ENCODE peak calls at places on chromosomes 2 and 18, in ten cellular contexts. One of them, this sample, is unnamed.

GRCh38 chr2:23601301-23601965 is 216.5 kb downstream of the KLHL29 start:
- DNase-seq in NCI-H446 treated with DMSO at 0.1 percent for 48 hours: no peak
- DNase-seq in activated T-helper 1 cell treated with Interleukin-2 at 50 U/mL for 16 hours: no peak
- DNase-seq in AG20443: no peak
- DNase-seq in lower leg skin: no peak
- DNase-seq in Daoy: peak
- DNase-seq in DMS153: no peak
- DNase-seq in activated T-cell treated with anti-CD3 and anti-CD28 coated beads, Interleukin-2, amount 50 U/mL, for 72 hours: no peak
- DNase-seq in epithelial cell of esophagus: no peak
- DNase-seq in posterior cingulate gyrus: no peak
- DNase-seq in this sample: no peak

GRCh38 chr18:48923746-48924580 is 26.8 kb downstream of the SMAD7 start:
- DNase-seq in DMS153: no peak
- DNase-seq in activated T-helper 1 cell treated with Interleukin-2 at 50 U/mL for 16 hours: no peak
- DNase-seq in Daoy: peak
- DNase-seq in activated T-cell treated with anti-CD3 and anti-CD28 coated beads, Interleukin-2, amount 50 U/mL, for 72 hours: no peak
- DNase-seq in epithelial cell of esophagus: peak
- DNase-seq in lower leg skin: no peak
- DNase-seq in AG20443: no peak
- DNase-seq in posterior cingulate gyrus: no peak
- DNase-seq in NCI-H446 treated with DMSO at 0.1 percent for 48 hours: no peak
- DNase-seq in this sample: no peak

GRCh38 chr2:68812256-68812655 is 58.9 kb downstream of the BMP10 start:
- DNase-seq in Daoy: no peak
- DNase-seq in posterior cingulate gyrus: no peak
- DNase-seq in DMS153: no peak
- DNase-seq in AG20443: no peak
- DNase-seq in activated T-cell treated with anti-CD3 and anti-CD28 coated beads, Interleukin-2, amount 50 U/mL, for 72 hours: no peak
- DNase-seq in NCI-H446 treated with DMSO at 0.1 percent for 48 hours: no peak
- DNase-seq in activated T-helper 1 cell treated with Interleukin-2 at 50 U/mL for 16 hours: no peak
- DNase-seq in lower leg skin: no peak
- DNase-seq in epithelial cell of esophagus: no peak
- DNase-seq in this sample: no peak

GRCh38 chr2:9141379-9141667 is 65.3 kb upstream of the ASAP2 start:
- DNase-seq in posterior cingulate gyrus: no peak
- DNase-seq in activated T-helper 1 cell treated with Interleukin-2 at 50 U/mL for 16 hours: no peak
- DNase-seq in DMS153: no peak
- DNase-seq in lower leg skin: no peak
- DNase-seq in epithelial cell of esophagus: no peak
- DNase-seq in Daoy: no peak
- DNase-seq in AG20443: no peak
- DNase-seq in NCI-H446 treated with DMSO at 0.1 percent for 48 hours: no peak
- DNase-seq in activated T-cell treated with anti-CD3 and anti-CD28 coated beads, Interleukin-2, amount 50 U/mL, for 72 hours: no peak
- DNase-seq in this sample: no peak

GRCh38 chr2:174596994-174597346 is 634 bp downstream of the WIPF1 start:
- DNase-seq in Daoy: no peak
- DNase-seq in activated T-cell treated with anti-CD3 and anti-CD28 coated beads, Interleukin-2, amount 50 U/mL, for 72 hours: no peak
- DNase-seq in epithelial cell of esophagus: no peak
- DNase-seq in AG20443: no peak
- DNase-seq in posterior cingulate gyrus: no peak
- DNase-seq in lower leg skin: no peak
- DNase-seq in activated T-helper 1 cell treated with Interleukin-2 at 50 U/mL for 16 hours: no peak
- DNase-seq in NCI-H446 treated with DMSO at 0.1 percent for 48 hours: no peak
- DNase-seq in DMS153: no peak
- DNase-seq in this sample: no peak

GRCh38 chr2:118177932-118178331 is 89.7 kb downstream of the INSIG2 start:
- DNase-seq in activated T-helper 1 cell treated with Interleukin-2 at 50 U/mL for 16 hours: no peak
- DNase-seq in lower leg skin: no peak
- DNase-seq in Daoy: no peak
- DNase-seq in AG20443: no peak
- DNase-seq in posterior cingulate gyrus: no peak
- DNase-seq in NCI-H446 treated with DMSO at 0.1 percent for 48 hours: no peak
- DNase-seq in epithelial cell of esophagus: peak
- DNase-seq in activated T-cell treated with anti-CD3 and anti-CD28 coated beads, Interleukin-2, amount 50 U/mL, for 72 hours: peak
- DNase-seq in DMS153: no peak
- DNase-seq in this sample: no peak

GRCh38 chr2:229054311-229054710 is 216.8 kb downstream of the PID1 start:
- DNase-seq in DMS153: no peak
- DNase-seq in lower leg skin: no peak
- DNase-seq in NCI-H446 treated with DMSO at 0.1 percent for 48 hours: no peak
- DNase-seq in activated T-cell treated with anti-CD3 and anti-CD28 coated beads, Interleukin-2, amount 50 U/mL, for 72 hours: no peak
- DNase-seq in Daoy: peak
- DNase-seq in posterior cingulate gyrus: no peak
- DNase-seq in AG20443: no peak
- DNase-seq in activated T-helper 1 cell treated with Interleukin-2 at 50 U/mL for 16 hours: no peak
- DNase-seq in epithelial cell of esophagus: no peak
- DNase-seq in this sample: no peak

GRCh38 chr2:1782514-1782913 is 38.2 kb upstream of the PXDN start:
- DNase-seq in DMS153: no peak
- DNase-seq in lower leg skin: no peak
- DNase-seq in epithelial cell of esophagus: no peak
- DNase-seq in posterior cingulate gyrus: no peak
- DNase-seq in activated T-cell treated with anti-CD3 and anti-CD28 coated beads, Interleukin-2, amount 50 U/mL, for 72 hours: no peak
- DNase-seq in NCI-H446 treated with DMSO at 0.1 percent for 48 hours: no peak
- DNase-seq in AG20443: no peak
- DNase-seq in Daoy: no peak
- DNase-seq in activated T-helper 1 cell treated with Interleukin-2 at 50 U/mL for 16 hours: no peak
- DNase-seq in this sample: no peak

GRCh38 chr18:59719533-59720325 is 22.5 kb upstream of the CCBE1 start:
- DNase-seq in lower leg skin: no peak
- DNase-seq in AG20443: peak
- DNase-seq in posterior cingulate gyrus: no peak
- DNase-seq in Daoy: peak
- DNase-seq in activated T-helper 1 cell treated with Interleukin-2 at 50 U/mL for 16 hours: no peak
- DNase-seq in NCI-H446 treated with DMSO at 0.1 percent for 48 hours: no peak
- DNase-seq in activated T-cell treated with anti-CD3 and anti-CD28 coated beads, Interleukin-2, amount 50 U/mL, for 72 hours: no peak
- DNase-seq in epithelial cell of esophagus: no peak
- DNase-seq in DMS153: no peak
- DNase-seq in this sample: no peak

GRCh38 chr2:150716186-150716585 is 228.7 kb upstream of the RND3 start:
- DNase-seq in epithelial cell of esophagus: no peak
- DNase-seq in NCI-H446 treated with DMSO at 0.1 percent for 48 hours: no peak
- DNase-seq in lower leg skin: no peak
- DNase-seq in AG20443: peak
- DNase-seq in DMS153: no peak
- DNase-seq in activated T-cell treated with anti-CD3 and anti-CD28 coated beads, Interleukin-2, amount 50 U/mL, for 72 hours: no peak
- DNase-seq in Daoy: no peak
- DNase-seq in posterior cingulate gyrus: no peak
- DNase-seq in activated T-helper 1 cell treated with Interleukin-2 at 50 U/mL for 16 hours: no peak
- DNase-seq in this sample: no peak

GRCh38 chr18:23377669-23378469 is 75.2 kb upstream of the RIOK3 start:
- DNase-seq in lower leg skin: no peak
- DNase-seq in Daoy: peak
- DNase-seq in activated T-helper 1 cell treated with Interleukin-2 at 50 U/mL for 16 hours: no peak
- DNase-seq in AG20443: peak
- DNase-seq in DMS153: no peak
- DNase-seq in posterior cingulate gyrus: no peak
- DNase-seq in activated T-cell treated with anti-CD3 and anti-CD28 coated beads, Interleukin-2, amount 50 U/mL, for 72 hours: peak
- DNase-seq in epithelial cell of esophagus: peak
- DNase-seq in NCI-H446 treated with DMSO at 0.1 percent for 48 hours: peak
- DNase-seq in this sample: no peak

GRCh38 chr18:6055711-6056110 is 160.4 kb upstream of the TMEM200C start:
- DNase-seq in AG20443: peak
- DNase-seq in epithelial cell of esophagus: peak
- DNase-seq in NCI-H446 treated with DMSO at 0.1 percent for 48 hours: no peak
- DNase-seq in activated T-cell treated with anti-CD3 and anti-CD28 coated beads, Interleukin-2, amount 50 U/mL, for 72 hours: no peak
- DNase-seq in posterior cingulate gyrus: no peak
- DNase-seq in DMS153: no peak
- DNase-seq in Daoy: peak
- DNase-seq in activated T-helper 1 cell treated with Interleukin-2 at 50 U/mL for 16 hours: no peak
- DNase-seq in lower leg skin: no peak
- DNase-seq in this sample: no peak

GRCh38 chr2:113795405-113795920 is 39.0 kb upstream of the SLC35F5 start:
- DNase-seq in AG20443: no peak
- DNase-seq in DMS153: no peak
- DNase-seq in activated T-cell treated with anti-CD3 and anti-CD28 coated beads, Interleukin-2, amount 50 U/mL, for 72 hours: no peak
- DNase-seq in Daoy: no peak
- DNase-seq in activated T-helper 1 cell treated with Interleukin-2 at 50 U/mL for 16 hours: no peak
- DNase-seq in posterior cingulate gyrus: no peak
- DNase-seq in NCI-H446 treated with DMSO at 0.1 percent for 48 hours: no peak
- DNase-seq in epithelial cell of esophagus: no peak
- DNase-seq in lower leg skin: no peak
- DNase-seq in this sample: no peak

GRCh38 chr2:110948027-110948687 is 172.6 kb upstream of the BCL2L11 start:
- DNase-seq in activated T-helper 1 cell treated with Interleukin-2 at 50 U/mL for 16 hours: no peak
- DNase-seq in NCI-H446 treated with DMSO at 0.1 percent for 48 hours: peak
- DNase-seq in epithelial cell of esophagus: no peak
- DNase-seq in activated T-cell treated with anti-CD3 and anti-CD28 coated beads, Interleukin-2, amount 50 U/mL, for 72 hours: no peak
- DNase-seq in AG20443: no peak
- DNase-seq in DMS153: peak
- DNase-seq in posterior cingulate gyrus: no peak
- DNase-seq in Daoy: no peak
- DNase-seq in lower leg skin: no peak
- DNase-seq in this sample: no peak

GRCh38 chr18:21815101-21815500 is 74.5 kb downstream of the MIB1 start:
- DNase-seq in NCI-H446 treated with DMSO at 0.1 percent for 48 hours: no peak
- DNase-seq in epithelial cell of esophagus: no peak
- DNase-seq in activated T-cell treated with anti-CD3 and anti-CD28 coated beads, Interleukin-2, amount 50 U/mL, for 72 hours: no peak
- DNase-seq in lower leg skin: no peak
- DNase-seq in Daoy: no peak
- DNase-seq in activated T-helper 1 cell treated with Interleukin-2 at 50 U/mL for 16 hours: no peak
- DNase-seq in AG20443: no peak
- DNase-seq in DMS153: no peak
- DNase-seq in posterior cingulate gyrus: no peak
- DNase-seq in this sample: no peak

GRCh38 chr2:84925336-84925723 is 19.9 kb downstream of the TMSB10 start:
- DNase-seq in activated T-cell treated with anti-CD3 and anti-CD28 coated beads, Interleukin-2, amount 50 U/mL, for 72 hours: peak
- DNase-seq in activated T-helper 1 cell treated with Interleukin-2 at 50 U/mL for 16 hours: no peak
- DNase-seq in NCI-H446 treated with DMSO at 0.1 percent for 48 hours: no peak
- DNase-seq in DMS153: no peak
- DNase-seq in posterior cingulate gyrus: no peak
- DNase-seq in Daoy: no peak
- DNase-seq in lower leg skin: no peak
- DNase-seq in epithelial cell of esophagus: peak
- DNase-seq in AG20443: no peak
- DNase-seq in this sample: no peak

GRCh38 chr2:196066794-196067382 is 1.7 kb downstream of the DNAH7 start:
- DNase-seq in Daoy: peak
- DNase-seq in NCI-H446 treated with DMSO at 0.1 percent for 48 hours: peak
- DNase-seq in AG20443: peak
- DNase-seq in epithelial cell of esophagus: peak
- DNase-seq in posterior cingulate gyrus: no peak
- DNase-seq in activated T-cell treated with anti-CD3 and anti-CD28 coated beads, Interleukin-2, amount 50 U/mL, for 72 hours: no peak
- DNase-seq in lower leg skin: no peak
- DNase-seq in DMS153: no peak
- DNase-seq in activated T-helper 1 cell treated with Interleukin-2 at 50 U/mL for 16 hours: no peak
- DNase-seq in this sample: no peak

GRCh38 chr18:555705-556402 is 24.3 kb upstream of the CETN1 start:
- DNase-seq in DMS153: no peak
- DNase-seq in activated T-helper 1 cell treated with Interleukin-2 at 50 U/mL for 16 hours: no peak
- DNase-seq in AG20443: no peak
- DNase-seq in epithelial cell of esophagus: no peak
- DNase-seq in Daoy: no peak
- DNase-seq in NCI-H446 treated with DMSO at 0.1 percent for 48 hours: no peak
- DNase-seq in activated T-cell treated with anti-CD3 and anti-CD28 coated beads, Interleukin-2, amount 50 U/mL, for 72 hours: no peak
- DNase-seq in lower leg skin: no peak
- DNase-seq in posterior cingulate gyrus: no peak
- DNase-seq in this sample: no peak

GRCh38 chr2:65489269-65489668 is 56.9 kb upstream of the SPRED2 start:
- DNase-seq in NCI-H446 treated with DMSO at 0.1 percent for 48 hours: no peak
- DNase-seq in lower leg skin: no peak
- DNase-seq in Daoy: no peak
- DNase-seq in activated T-cell treated with anti-CD3 and anti-CD28 coated beads, Interleukin-2, amount 50 U/mL, for 72 hours: no peak
- DNase-seq in AG20443: no peak
- DNase-seq in posterior cingulate gyrus: no peak
- DNase-seq in DMS153: no peak
- DNase-seq in activated T-helper 1 cell treated with Interleukin-2 at 50 U/mL for 16 hours: no peak
- DNase-seq in epithelial cell of esophagus: no peak
- DNase-seq in this sample: no peak

GRCh38 chr2:152089238-152089637 is 9.6 kb downstream of the CACNB4 start:
- DNase-seq in Daoy: no peak
- DNase-seq in activated T-cell treated with anti-CD3 and anti-CD28 coated beads, Interleukin-2, amount 50 U/mL, for 72 hours: no peak
- DNase-seq in NCI-H446 treated with DMSO at 0.1 percent for 48 hours: no peak
- DNase-seq in posterior cingulate gyrus: no peak
- DNase-seq in AG20443: no peak
- DNase-seq in activated T-helper 1 cell treated with Interleukin-2 at 50 U/mL for 16 hours: no peak
- DNase-seq in epithelial cell of esophagus: peak
- DNase-seq in DMS153: no peak
- DNase-seq in lower leg skin: no peak
- DNase-seq in this sample: no peak

GRCh38 chr2:30396436-30397232 is 50.4 kb upstream of the LCLAT1 start:
- DNase-seq in NCI-H446 treated with DMSO at 0.1 percent for 48 hours: no peak
- DNase-seq in AG20443: no peak
- DNase-seq in activated T-helper 1 cell treated with Interleukin-2 at 50 U/mL for 16 hours: no peak
- DNase-seq in Daoy: no peak
- DNase-seq in DMS153: no peak
- DNase-seq in activated T-cell treated with anti-CD3 and anti-CD28 coated beads, Interleukin-2, amount 50 U/mL, for 72 hours: no peak
- DNase-seq in lower leg skin: no peak
- DNase-seq in epithelial cell of esophagus: no peak
- DNase-seq in posterior cingulate gyrus: no peak
- DNase-seq in this sample: no peak

GRCh38 chr18:24463233-24463775 is 2.9 kb downstream of the HRH4 start:
- DNase-seq in AG20443: no peak
- DNase-seq in epithelial cell of esophagus: no peak
- DNase-seq in lower leg skin: no peak
- DNase-seq in posterior cingulate gyrus: no peak
- DNase-seq in activated T-cell treated with anti-CD3 and anti-CD28 coated beads, Interleukin-2, amount 50 U/mL, for 72 hours: no peak
- DNase-seq in DMS153: no peak
- DNase-seq in activated T-helper 1 cell treated with Interleukin-2 at 50 U/mL for 16 hours: no peak
- DNase-seq in NCI-H446 treated with DMSO at 0.1 percent for 48 hours: no peak
- DNase-seq in Daoy: no peak
- DNase-seq in this sample: no peak

GRCh38 chr2:191013876-191014652 is at the start of gene STAT1:
- DNase-seq in posterior cingulate gyrus: peak
- DNase-seq in activated T-helper 1 cell treated with Interleukin-2 at 50 U/mL for 16 hours: peak
- DNase-seq in epithelial cell of esophagus: peak
- DNase-seq in DMS153: peak
- DNase-seq in Daoy: peak
- DNase-seq in activated T-cell treated with anti-CD3 and anti-CD28 coated beads, Interleukin-2, amount 50 U/mL, for 72 hours: peak
- DNase-seq in lower leg skin: peak
- DNase-seq in NCI-H446 treated with DMSO at 0.1 percent for 48 hours: peak
- DNase-seq in AG20443: peak
- DNase-seq in this sample: peak

This sample was measured in Right ventricle myocardium inferior.